ENCODE peak calls at places on chromosomes 6 and 20, in nine cellular contexts. M is cardiac fibroblast; B is CD8-positive, alpha-beta T cell; L is NCI-H1092 treated with DMSO at 0.1 percent for 48 hours; A is activated naive CD4-positive, alpha-beta T cell treated with Interleukin-2 at 50 U/mL for 16 hours; V is GM04504; E is right lobe of liver; W is Right ventricle myocardium superior; Q is EL. U is an unnamed sample.

GRCh38 chr6:17277256-17277655 is 3.9 kb upstream of the RBM24 start:
- DNase-seq in M (no peak), B (no peak), L (no peak), A (no peak), V (no peak), E (no peak), W (no peak), Q (no peak), U (no peak)

GRCh38 chr6:109446541-109446940 is 6.0 kb downstream of the SMPD2 start:
- DNase-seq in M (no peak), B (no peak), L (no peak), A (no peak), V (no peak), E (no peak), W (no peak), Q (no peak), U (no peak)

GRCh38 chr20:32858189-32858588 is 534 bp upstream of the EFCAB8 start:
- DNase-seq in M (no peak), B (no peak), L (no peak), A (no peak), V (no peak), E (no peak), W (no peak), Q (no peak), U (no peak)

GRCh38 chr6:160141001-160141726 is 19.5 kb downstream of the SLC22A1 start:
- DNase-seq in M (peak), B (no peak), L (peak), A (no peak), V (peak), E (no peak), W (no peak), Q (peak), U (no peak)

GRCh38 chr6:10692965-10693538 is 1.4 kb downstream of the C6orf52 start:
- DNase-seq in M (no peak), B (no peak), L (no peak), A (no peak), V (no peak), E (no peak), W (no peak), Q (no peak), U (no peak)

GRCh38 chr6:106927531-106928398 is 46.8 kb downstream of the CD24 start:
- DNase-seq in M (peak), B (no peak), L (no peak), A (peak), V (no peak), E (peak), W (no peak), Q (peak), U (no peak)

GRCh38 chr6:1716845-1717244 is 107.1 kb downstream of the FOXC1 start:
- DNase-seq in M (no peak), B (no peak), L (no peak), A (no peak), V (no peak), E (no peak), W (no peak), Q (no peak), U (no peak)

GRCh38 chr6:82589509-82590206 is 226.0 kb downstream of the TPBG start:
- DNase-seq in M (peak), B (no peak), L (peak), A (no peak), V (peak), E (no peak), W (no peak), Q (peak), U (no peak)

GRCh38 chr6:90497411-90497810 is 89.5 kb downstream of the MAP3K7 start:
- DNase-seq in M (no peak), B (no peak), L (no peak), A (no peak), V (no peak), E (no peak), W (no peak), Q (no peak), U (no peak)

GRCh38 chr6:73652637-73653570 is 888 bp downstream of the SLC17A5 start:
- DNase-seq in M (peak), B (peak), L (peak), A (peak), V (no peak), E (peak), W (peak), Q (peak), U (peak)

GRCh38 chr20:25256226-25256859 is 8.5 kb downstream of the PYGB start:
- DNase-seq in M (peak), B (no peak), L (no peak), A (no peak), V (no peak), E (no peak), W (no peak), Q (no peak), U (no peak)

GRCh38 chr6:97669191-97669651 is 386.2 kb upstream of the MMS22L start:
- DNase-seq in M (no peak), B (no peak), L (no peak), A (no peak), V (no peak), E (no peak), W (peak), Q (peak), U (no peak)

GRCh38 chr6:80145509-80145908 is 39.0 kb downstream of the BCKDHB start:
- DNase-seq in M (peak), B (no peak), L (no peak), A (no peak), V (no peak), E (no peak), W (no peak), Q (no peak), U (no peak)

GRCh38 chr6:108651287-108651686 is 90.6 kb downstream of the FOXO3 start:
- DNase-seq in M (no peak), B (no peak), L (no peak), A (no peak), V (no peak), E (no peak), W (no peak), Q (no peak), U (no peak)

GRCh38 chr6:16095180-16095579 is 33.7 kb upstream of the MYLIP start:
- DNase-seq in M (no peak), B (no peak), L (no peak), A (no peak), V (no peak), E (no peak), W (no peak), Q (no peak), U (no peak)

GRCh38 chr6:3504354-3504753 is 47.5 kb upstream of the SLC22A23 start:
- DNase-seq in M (no peak), B (no peak), L (no peak), A (no peak), V (no peak), E (no peak), W (no peak), Q (no peak), U (no peak)

GRCh38 chr6:47654255-47654654 is 44.1 kb upstream of the ADGRF4 start:
- DNase-seq in M (no peak), B (no peak), L (no peak), A (no peak), V (no peak), E (no peak), W (no peak), Q (no peak), U (no peak)

GRCh38 chr6:144466716-144467115 is 181.6 kb downstream of the UTRN start:
- DNase-seq in M (no peak), B (no peak), L (no peak), A (no peak), V (no peak), E (no peak), W (no peak), Q (no peak), U (no peak)

GRCh38 chr6:91879346-91879995 is 1292.6 kb upstream of the MAP3K7 start:
- DNase-seq in M (no peak), B (no peak), L (no peak), A (no peak), V (no peak), E (no peak), W (no peak), Q (no peak), U (no peak)

GRCh38 chr20:51129201-51129671 is 106.3 kb upstream of the KCNG1 start:
- DNase-seq in M (no peak), B (no peak), L (no peak), A (no peak), V (no peak), E (no peak), W (no peak), Q (no peak), U (no peak)

GRCh38 chr6:49923826-49924225 is 40.1 kb downstream of the DEFB114 start:
- DNase-seq in M (no peak), B (no peak), L (no peak), A (no peak), V (peak), E (no peak), W (no peak), Q (no peak), U (no peak)

U was measured in DMS79.